ENCODE peak calls at places on chromosomes 2 and 18, in six cellular contexts. One of them, this sample, is unnamed.

GRCh38 chr18:6744816-6745455 is 15.4 kb downstream of the ARHGAP28 start:
- DNase-seq in NCI-H1417 treated with DMSO at 0.1 percent for 48 hours: no peak
- DNase-seq in neural progenitor cell: no peak
- DNase-seq in right lobe of liver: no peak
- DNase-seq in lower leg skin: no peak
- DNase-seq in T-cell: no peak
- DNase-seq in this sample: no peak

GRCh38 chr2:200300650-200301314 is 5.7 kb upstream of the SPATS2L start:
- DNase-seq in neural progenitor cell: no peak
- DNase-seq in lower leg skin: peak
- DNase-seq in NCI-H1417 treated with DMSO at 0.1 percent for 48 hours: no peak
- DNase-seq in T-cell: no peak
- DNase-seq in right lobe of liver: no peak
- DNase-seq in this sample: no peak

GRCh38 chr2:44479127-44479887 is 117.6 kb downstream of the CAMKMT start:
- DNase-seq in NCI-H1417 treated with DMSO at 0.1 percent for 48 hours: peak
- DNase-seq in right lobe of liver: peak
- DNase-seq in neural progenitor cell: peak
- DNase-seq in lower leg skin: peak
- DNase-seq in T-cell: peak
- DNase-seq in this sample: peak

GRCh38 chr2:101974663-101975062 is 17.1 kb upstream of the IL1R2 start:
- DNase-seq in neural progenitor cell: peak
- DNase-seq in lower leg skin: no peak
- DNase-seq in right lobe of liver: no peak
- DNase-seq in T-cell: no peak
- DNase-seq in NCI-H1417 treated with DMSO at 0.1 percent for 48 hours: no peak
- DNase-seq in this sample: no peak

GRCh38 chr2:76247006-76247405 is 536.3 kb upstream of the GCFC2 start:
- DNase-seq in T-cell: no peak
- DNase-seq in lower leg skin: no peak
- DNase-seq in right lobe of liver: no peak
- DNase-seq in neural progenitor cell: no peak
- DNase-seq in NCI-H1417 treated with DMSO at 0.1 percent for 48 hours: no peak
- DNase-seq in this sample: no peak

GRCh38 chr2:96642564-96643350 is at the start of gene FER1L5:
- DNase-seq in NCI-H1417 treated with DMSO at 0.1 percent for 48 hours: peak
- DNase-seq in right lobe of liver: no peak
- DNase-seq in lower leg skin: no peak
- DNase-seq in neural progenitor cell: peak
- DNase-seq in T-cell: no peak
- DNase-seq in this sample: no peak

GRCh38 chr2:232132179-232132578 is 170.7 kb downstream of the DIS3L2 start:
- DNase-seq in right lobe of liver: no peak
- DNase-seq in neural progenitor cell: no peak
- DNase-seq in lower leg skin: no peak
- DNase-seq in NCI-H1417 treated with DMSO at 0.1 percent for 48 hours: no peak
- DNase-seq in T-cell: no peak
- DNase-seq in this sample: no peak

GRCh38 chr2:239156516-239157265 is 244.1 kb downstream of the HDAC4 start:
- DNase-seq in lower leg skin: no peak
- DNase-seq in T-cell: no peak
- DNase-seq in NCI-H1417 treated with DMSO at 0.1 percent for 48 hours: no peak
- DNase-seq in right lobe of liver: peak
- DNase-seq in neural progenitor cell: no peak
- DNase-seq in this sample: no peak

GRCh38 chr2:157946919-157947557 is 70.9 kb upstream of the ACVR1 start:
- DNase-seq in lower leg skin: no peak
- DNase-seq in right lobe of liver: no peak
- DNase-seq in T-cell: no peak
- DNase-seq in neural progenitor cell: no peak
- DNase-seq in NCI-H1417 treated with DMSO at 0.1 percent for 48 hours: no peak
- DNase-seq in this sample: no peak

GRCh38 chr2:168692132-168692762 is 110.2 kb upstream of the NOSTRIN start:
- DNase-seq in lower leg skin: no peak
- DNase-seq in neural progenitor cell: no peak
- DNase-seq in right lobe of liver: no peak
- DNase-seq in T-cell: no peak
- DNase-seq in NCI-H1417 treated with DMSO at 0.1 percent for 48 hours: no peak
- DNase-seq in this sample: no peak

GRCh38 chr2:239881561-239882320 is 143.4 kb downstream of the NDUFA10 start:
- DNase-seq in NCI-H1417 treated with DMSO at 0.1 percent for 48 hours: no peak
- DNase-seq in T-cell: no peak
- DNase-seq in lower leg skin: no peak
- DNase-seq in neural progenitor cell: no peak
- DNase-seq in right lobe of liver: peak
- DNase-seq in this sample: no peak

GRCh38 chr2:37711308-37711731 is 39.9 kb upstream of the CDC42EP3 start:
- DNase-seq in NCI-H1417 treated with DMSO at 0.1 percent for 48 hours: no peak
- DNase-seq in T-cell: peak
- DNase-seq in neural progenitor cell: peak
- DNase-seq in right lobe of liver: no peak
- DNase-seq in lower leg skin: no peak
- DNase-seq in this sample: peak

GRCh38 chr2:203580846-203581245 is 45.7 kb upstream of the RAPH1 start:
- DNase-seq in NCI-H1417 treated with DMSO at 0.1 percent for 48 hours: no peak
- DNase-seq in lower leg skin: peak
- DNase-seq in neural progenitor cell: no peak
- DNase-seq in T-cell: no peak
- DNase-seq in right lobe of liver: no peak
- DNase-seq in this sample: no peak

GRCh38 chr2:28406276-28407096 is 13.8 kb downstream of the FOSL2 start:
- DNase-seq in NCI-H1417 treated with DMSO at 0.1 percent for 48 hours: no peak
- DNase-seq in neural progenitor cell: no peak
- DNase-seq in lower leg skin: no peak
- DNase-seq in right lobe of liver: no peak
- DNase-seq in T-cell: peak
- DNase-seq in this sample: no peak

GRCh38 chr18:49697757-49698595 is 115.4 kb downstream of the ACAA2 start:
- DNase-seq in neural progenitor cell: peak
- DNase-seq in lower leg skin: no peak
- DNase-seq in T-cell: no peak
- DNase-seq in right lobe of liver: no peak
- DNase-seq in NCI-H1417 treated with DMSO at 0.1 percent for 48 hours: no peak
- DNase-seq in this sample: no peak

GRCh38 chr2:184530959-184531358 is 67.4 kb upstream of the ZNF804A start:
- DNase-seq in lower leg skin: no peak
- DNase-seq in NCI-H1417 treated with DMSO at 0.1 percent for 48 hours: no peak
- DNase-seq in neural progenitor cell: no peak
- DNase-seq in right lobe of liver: no peak
- DNase-seq in T-cell: no peak
- DNase-seq in this sample: no peak

GRCh38 chr2:54088191-54088634 is 27.2 kb upstream of the ACYP2 start:
- DNase-seq in right lobe of liver: no peak
- DNase-seq in NCI-H1417 treated with DMSO at 0.1 percent for 48 hours: no peak
- DNase-seq in lower leg skin: no peak
- DNase-seq in neural progenitor cell: peak
- DNase-seq in T-cell: no peak
- DNase-seq in this sample: no peak

GRCh38 chr2:119910566-119910965 is 102.3 kb upstream of the EPB41L5 start:
- DNase-seq in lower leg skin: no peak
- DNase-seq in T-cell: no peak
- DNase-seq in right lobe of liver: no peak
- DNase-seq in NCI-H1417 treated with DMSO at 0.1 percent for 48 hours: no peak
- DNase-seq in neural progenitor cell: no peak
- DNase-seq in this sample: no peak

This sample was measured in AG04449.